ENCODE peak calls at places on chromosomes 13 and 19, in four cellular contexts. D, C, J and S are unnamed samples.

GRCh38 chr13:61149333-61149730 is 266.3 kb downstream of the PCDH20 start:
- DNase-seq in D (no peak), C (no peak), J (no peak), S (no peak)

GRCh38 chr19:40614595-40615411 is 13.6 kb downstream of the LTBP4 start:
- DNase-seq in D (peak; percentile 87), C (peak; percentile 99), J (peak; percentile 96), S (peak; percentile 91)

GRCh38 chr19:2540646-2541454 is 64.9 kb downstream of the GADD45B start:
- DNase-seq in D (peak; percentile 90), C (peak; percentile 97), J (peak; percentile 99), S (peak; percentile 93)

GRCh38 chr13:106573279-106573831 is 5.4 kb upstream of the ARGLU1 start:
- DNase-seq in D (no peak), C (peak; percentile 52), J (no peak), S (no peak)

GRCh38 chr19:49949735-49950589 is 11.0 kb downstream of the SIGLEC11 start:
- DNase-seq in D (no peak), C (no peak), J (no peak), S (no peak)

GRCh38 chr19:12574036-12574435 is 22.8 kb upstream of the ZNF564 start:
- DNase-seq in D (no peak), C (no peak), J (peak; percentile 33), S (no peak)

GRCh38 chr13:24875566-24875965 is 111.6 kb downstream of the RNF17 start:
- DNase-seq in D (no peak), C (no peak), J (no peak), S (no peak)

GRCh38 chr19:43720936-43721335 is 5.1 kb downstream of the IRGC start:
- DNase-seq in D (no peak), C (no peak), J (no peak), S (no peak)

GRCh38 chr19:42469311-42470239 is 26.8 kb upstream of the CXCL17 start:
- DNase-seq in D (no peak), C (no peak), J (no peak), S (peak; percentile 43)

GRCh38 chr19:42468273-42468796 is 25.6 kb upstream of the CXCL17 start:
- DNase-seq in D (peak; percentile 64), C (peak; percentile 62), J (no peak), S (peak; percentile 87)

GRCh38 chr19:42466521-42467436 is 24.0 kb upstream of the CXCL17 start:
- DNase-seq in D (no peak), C (no peak), J (no peak), S (no peak)

GRCh38 chr19:42465827-42466280 is 23.1 kb upstream of the CXCL17 start:
- DNase-seq in D (no peak), C (no peak), J (no peak), S (no peak)

DNA sequence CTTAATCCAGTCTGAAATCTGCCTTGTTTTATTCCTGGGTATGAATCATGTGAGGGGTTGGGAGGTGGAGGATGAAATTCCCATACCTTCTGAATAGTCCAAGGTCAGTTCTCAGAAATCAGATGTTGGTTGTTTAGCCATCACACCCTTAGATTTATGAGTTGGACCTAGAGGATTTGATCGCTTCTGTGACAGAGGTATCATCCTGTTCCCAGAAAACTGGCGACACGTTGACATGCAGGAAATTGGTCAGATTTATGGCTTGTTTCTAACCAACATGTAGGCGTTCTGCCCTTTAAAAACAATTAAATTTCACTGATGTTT is 24.7 kb upstream of the CXCL17 start:
- DNase-seq in D (no peak), C (no peak), J (no peak), S (no peak)
- H4K20me1 ChIP-seq in D (no peaks in the 10 kb centered on the region), C (no peaks in the 10 kb centered on the region), J (no peaks in the 10 kb centered on the region), S (no peaks in the 10 kb centered on the region)

GRCh38 chr13:110641055-110642015 is 26.0 kb downstream of the NAXD start:
- DNase-seq in D (no peak), C (peak; percentile 53), J (no peak), S (no peak)

GRCh38 chr13:110640591-110641029 is 25.3 kb downstream of the NAXD start:
- DNase-seq in D (no peak), C (peak; percentile 60), J (no peak), S (no peak)

GRCh38 chr13:110638253-110638652 is 22.9 kb downstream of the NAXD start:
- DNase-seq in D (no peak), C (no peak), J (no peak), S (no peak)

GRCh38 chr13:110638814-110639806 is 23.8 kb downstream of the NAXD start:
- DNase-seq in D (no peak), C (no peak), J (no peak), S (no peak)

GRCh38 chr13:110639935-110640334 is 24.6 kb downstream of the NAXD start:
- DNase-seq in D (no peak), C (no peak), J (no peak), S (no peak)
- H3K4me1 ChIP-seq in D (no peaks in the 10 kb centered on the region), C (peaks cover 5% of the 10 kb centered on the region), J (no peaks in the 10 kb centered on the region), S (no peaks in the 10 kb centered on the region)

GRCh38 chr13:82330499-82330898 is 1551.8 kb downstream of the SLITRK1 start:
- DNase-seq in D (no peak), C (no peak), J (peak; percentile 65), S (no peak)
- TF ChIP-seq CTCF in D (no peak), C (no peak), J (peak; percentile 84), S (peak; percentile 73)

GRCh38 chr19:8404391-8405151 is 8.5 kb upstream of the MARCHF2 start:
- DNase-seq in D (no peak), C (no peak), J (no peak), S (no peak)
- H4K20me1 ChIP-seq in D (no peaks in the 10 kb centered on the region), C (peaks cover 8% of the 10 kb centered on the region), J (no peaks in the 10 kb centered on the region), S (peaks cover 23% of the 10 kb centered on the region)

DNA sequence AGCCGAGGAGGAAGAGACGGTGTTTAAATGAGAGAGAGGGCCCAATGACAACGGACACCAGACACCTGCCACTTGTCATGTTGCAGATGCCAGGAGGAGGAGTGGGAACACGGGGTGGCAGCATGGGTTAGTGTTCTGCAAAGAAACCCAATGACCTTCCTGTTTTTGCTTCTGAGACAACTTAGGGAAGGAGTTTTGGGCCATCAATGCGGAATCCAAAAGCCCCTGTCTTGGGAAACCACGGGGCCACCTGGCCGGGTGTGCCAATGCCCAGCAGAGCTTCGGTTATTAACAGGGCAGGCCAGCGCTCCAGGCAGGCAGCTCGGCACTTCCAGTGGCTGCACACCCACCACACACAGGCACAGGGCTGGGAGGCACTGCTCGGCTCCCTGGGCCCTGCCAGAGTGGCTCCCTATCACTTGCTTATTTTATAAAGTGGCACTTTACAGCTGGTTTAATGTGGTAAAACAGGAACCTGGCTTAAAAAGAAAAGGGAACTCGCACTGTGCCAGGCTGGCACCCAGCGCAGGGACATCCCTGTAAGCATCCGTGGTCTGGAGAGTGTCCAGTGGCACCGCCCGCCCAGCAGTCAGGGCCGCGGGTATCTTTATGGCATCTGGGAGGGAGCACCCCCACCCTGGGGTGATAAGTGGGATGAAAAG is 19.1 kb downstream of the ELL start:
- DNase-seq in D (no peak), C (no peak), J (no peak), S (no peak)
- H3K4me1 ChIP-seq in D (peaks cover 18% of the 10 kb centered on the region), C (peaks cover 27% of the 10 kb centered on the region), J (no peaks in the 10 kb centered on the region), S (peaks cover 15% of the 10 kb centered on the region)

DNA sequence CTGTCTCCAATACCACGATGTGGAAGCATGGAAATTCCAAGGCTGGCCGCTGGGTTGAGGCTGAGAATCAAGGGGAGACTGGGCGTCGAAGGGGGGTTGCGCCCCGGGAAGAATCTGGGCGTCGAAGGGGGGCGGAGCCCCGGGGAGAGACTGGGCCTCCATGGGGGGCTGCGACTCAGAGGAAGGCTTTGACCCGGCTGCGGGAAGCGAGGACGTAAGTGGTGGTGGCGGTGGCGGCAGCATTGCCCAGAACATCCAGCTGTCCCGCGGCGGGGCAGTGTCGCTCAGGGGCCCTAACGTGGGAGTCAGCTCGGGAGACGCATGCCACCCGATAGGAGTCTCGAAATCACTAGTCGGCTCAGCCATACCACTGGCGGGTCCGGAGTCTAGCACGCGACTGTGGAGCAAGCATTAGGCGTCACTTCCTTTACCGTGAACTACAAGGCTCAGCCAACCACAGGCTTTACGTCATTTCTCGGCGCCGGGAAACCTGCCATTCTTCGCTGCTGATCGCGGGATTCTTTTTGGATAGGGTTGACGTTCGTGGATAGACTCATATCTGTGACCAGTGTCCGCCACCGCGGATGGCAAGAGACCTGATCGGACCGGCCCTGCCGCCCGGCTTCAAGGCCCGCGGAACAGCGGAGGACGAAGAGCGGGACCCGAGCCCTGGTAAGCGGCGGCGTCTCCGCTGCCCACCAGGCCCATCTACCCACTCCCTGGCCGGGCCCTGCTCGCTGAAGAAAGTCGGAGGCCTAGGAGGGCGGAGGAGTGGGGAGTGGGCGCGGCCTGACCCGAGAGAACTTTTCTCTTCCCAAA is at the start of the genes GPALPP1 and NUFIP1:
- DNase-seq in D (peak; percentile 90), C (peak; percentile 95), J (peak; percentile 99), S (peak; percentile 84)
- TF ChIP-seq CTCF in D (no peak), C (no peak), J (no peak), S (peak; percentile 32)

DNA sequence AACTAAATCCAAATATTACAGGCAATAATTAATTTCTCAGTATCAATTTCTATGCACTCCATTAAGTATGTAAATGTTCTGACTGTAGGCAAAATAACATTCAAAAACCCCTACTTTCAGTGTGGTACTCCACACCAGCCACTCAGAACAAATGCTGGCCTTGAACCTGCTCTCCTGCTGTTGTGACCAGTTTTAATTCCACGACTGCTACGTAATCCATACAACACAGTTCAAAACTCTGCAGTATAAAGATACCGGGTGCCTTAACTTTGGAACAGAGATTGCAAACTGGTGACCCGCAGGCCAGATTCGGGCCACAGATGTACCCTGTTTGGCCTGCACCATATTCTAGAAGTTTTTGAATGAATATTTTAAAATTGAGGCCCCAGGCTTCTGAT is 30.4 kb downstream of the COL4A1 start:
- DNase-seq in D (no peak), C (no peak), J (no peak), S (no peak)
- H4K20me1 ChIP-seq in D (no peaks in the 10 kb centered on the region), C (peaks cover 92% of the 10 kb centered on the region), J (peaks cover 9% of the 10 kb centered on the region), S (no peaks in the 10 kb centered on the region)

GRCh38 chr19:6229216-6229913 is 50.4 kb downstream of the MLLT1 start:
- DNase-seq in D (no peak), C (no peak), J (no peak), S (no peak)

GRCh38 chr19:6230991-6231448 is 48.8 kb downstream of the MLLT1 start:
- DNase-seq in D (no peak), C (no peak), J (no peak), S (no peak)

GRCh38 chr19:6228523-6229215 is 51.1 kb downstream of the MLLT1 start:
- DNase-seq in D (no peak), C (no peak), J (no peak), S (no peak)

GRCh38 chr19:6227941-6228325 is 51.8 kb downstream of the MLLT1 start:
- DNase-seq in D (no peak), C (no peak), J (no peak), S (no peak)

GRCh38 chr19:6229951-6230712 is 49.6 kb downstream of the MLLT1 start:
- DNase-seq in D (peak; percentile 4), C (no peak), J (no peak), S (no peak)
- H3K4me1 ChIP-seq in D (no peaks in the 10 kb centered on the region), C (peaks cover 28% of the 10 kb centered on the region), J (no peaks in the 10 kb centered on the region), S (no peaks in the 10 kb centered on the region)